ENCODE peak calls at places on chromosomes 16 and 17, in eight cellular contexts. A is hepatic stellate cell; Y is left cardiac atrium; C is mesenchymal stem cell; Q is activated naive CD8-positive, alpha-beta T cell treated with anti-CD3 and anti-CD28 coated beads, Interleukin-2, amount 50 U/mL, for 16 hours; P is substantia nigra; B is NCI-H524 treated with DMSO at 0.1 percent for 48 hours; K is globus pallidus. W is an unnamed sample.

GRCh38 chr16:75392911-75393310 is 40.4 kb downstream of the CFDP1 start:
- DNase-seq in B (no peak), P (no peak), A (no peak), K (no peak), C (no peak), Y (no peak), Q (no peak), W (no peak)

GRCh38 chr17:45372325-45372869 is 55.6 kb upstream of the MAP3K14 start:
- DNase-seq in B (no peak), A (no peak), Q (no peak), P (no peak), C (peak; percentile 36), Y (peak; percentile 11), K (no peak), W (no peak)

GRCh38 chr17:67440311-67441051 is 63.4 kb downstream of the PITPNC1 start:
- DNase-seq in P (no peak), K (no peak), A (no peak), Y (no peak), Q (no peak), C (peak; percentile 18), B (no peak), W (no peak)

GRCh38 chr17:81840826-81841778 is 6.3 kb upstream of the PPP1R27 start:
- DNase-seq in A (no peak), P (no peak), Y (no peak), C (no peak), Q (no peak), K (no peak), B (no peak), W (peak; percentile 50)

GRCh38 chr16:35746963-35747657 is 2287.7 kb downstream of the TP53TG3F start:
- DNase-seq in Q (no peak), K (no peak), C (no peak), B (no peak), Y (no peak), P (no peak), A (no peak), W (no peak)

GRCh38 chr17:74513987-74514631 is 17.2 kb downstream of the CD300LB start:
- DNase-seq in K (no peak), C (peak; percentile 79), Y (no peak), P (no peak), Q (no peak), A (no peak), B (no peak), W (no peak)

GRCh38 chr16:13036600-13036999 is 135.2 kb downstream of the SHISA9 start:
- DNase-seq in C (peak; percentile 11), Q (no peak), A (no peak), B (no peak), Y (peak; percentile 41), P (no peak), K (no peak), W (peak; percentile 19)

GRCh38 chr16:10980811-10981210 is 36.4 kb downstream of the CLEC16A start:
- DNase-seq in P (no peak), K (no peak), Y (no peak), B (no peak), C (no peak), Q (no peak), A (no peak), W (no peak)

GRCh38 chr16:83542491-83542890 is 265.3 kb upstream of the HSBP1 start:
- DNase-seq in K (no peak), Y (no peak), P (no peak), B (no peak), C (no peak), Q (no peak), A (no peak), W (no peak)

GRCh38 chr17:34485999-34486398 is 93.4 kb upstream of the TMEM132E start:
- DNase-seq in P (no peak), K (peak; percentile 11), Q (no peak), C (no peak), B (no peak), A (no peak), Y (no peak), W (no peak)

GRCh38 chr17:2631211-2631610 is 37.8 kb downstream of the PAFAH1B1 start:
- DNase-seq in Y (no peak), Q (no peak), A (no peak), K (peak; percentile 14), B (no peak), P (no peak), C (no peak), W (no peak)

GRCh38 chr17:34151081-34151480 is 104.0 kb upstream of the CCL2 start:
- DNase-seq in B (no peak), C (no peak), Y (no peak), K (no peak), P (no peak), Q (no peak), A (no peak), W (no peak)

GRCh38 chr16:3283525-3284447 is 495 bp downstream of the ZNF263 start:
- DNase-seq in Y (peak; percentile 42), Q (no peak), B (no peak), C (peak; percentile 33), P (no peak), A (no peak), K (no peak), W (peak; percentile 24)

GRCh38 chr16:29974291-29975133 is 844 bp downstream of the TAOK2 start:
- DNase-seq in Y (peak; percentile 53), B (no peak), A (no peak), Q (no peak), P (no peak), K (peak; percentile 11), C (peak; percentile 27), W (no peak)